ENCODE peak calls at places on chromosomes 16 and 17, in six cellular contexts. E is nephron progenitor cell; F is esophagus squamous epithelium; X is activated T-helper 9 cell treated with anti-CD3 and anti-CD28 coated beads, Interleukin-2, amount 50 U/mL, for 16 hours; Z is GM13977; O is AG04450. C is an unnamed sample.

GRCh38 chr17:51733166-51733565 is 425.3 kb downstream of the CA10 start:
- DNase-seq in E (no peak), F (no peak), X (no peak), Z (no peak), O (no peak), C (no peak)

GRCh38 chr16:28168991-28169554 is 42.7 kb downstream of the XPO6 start:
- DNase-seq in E (no peak), F (no peak), X (peak), Z (no peak), O (no peak), C (no peak)

GRCh38 chr16:68400083-68400923 is 48.0 kb downstream of the SMPD3 start:
- DNase-seq in E (no peak), F (no peak), X (no peak), Z (no peak), O (no peak), C (no peak)

GRCh38 chr16:2147981-2148671 is at the start of gene RAB26:
- DNase-seq in E (peak), F (no peak), X (peak), Z (peak), O (no peak), C (peak)

GRCh38 chr16:4795181-4795827 is at the start of gene SMIM22:
- DNase-seq in E (no peak), F (no peak), X (no peak), Z (no peak), O (no peak), C (no peak)

GRCh38 chr17:70207184-70207583 is 37.9 kb downstream of the KCNJ2 start:
- DNase-seq in E (no peak), F (no peak), X (no peak), Z (no peak), O (no peak), C (no peak)

GRCh38 chr16:5895137-5895536 is 797.5 kb upstream of the EEF2KMT start:
- DNase-seq in E (no peak), F (no peak), X (no peak), Z (no peak), O (no peak), C (no peak)

GRCh38 chr17:21061971-21062526 is 19.2 kb upstream of the USP22 start:
- DNase-seq in E (no peak), F (no peak), X (no peak), Z (peak), O (no peak), C (peak)

GRCh38 chr16:14186007-14186953 is 115.2 kb downstream of the MRTFB start:
- DNase-seq in E (peak), F (no peak), X (no peak), Z (no peak), O (peak), C (no peak)

GRCh38 chr16:81946206-81946605 is 65.1 kb downstream of the SDR42E1 start:
- DNase-seq in E (no peak), F (no peak), X (no peak), Z (no peak), O (no peak), C (no peak)

C was measured in GM10248.